ENCODE peak calls at places on chromosomes 16 and 17, in six cellular contexts. C is esophagus squamous epithelium, I is GM12891, A is thyroid gland, D is uterus, Q is tibial nerve. H is an unnamed sample.

GRCh38 chr17:81576621-81577277 is 24.6 kb upstream of the FAAP100 start:
- DNase-seq in C (no peak), I (no peak), A (peak; percentile 53), D (no peak), Q (no peak), H (no peak)

GRCh38 chr17:75518201-75518600 is 1.9 kb downstream of the TSEN54 start:
- DNase-seq in C (no peak), I (no peak), A (no peak), D (no peak), Q (no peak), H (no peak)

GRCh38 chr16:78140818-78141466 is 41.5 kb downstream of the WWOX start:
- DNase-seq in C (no peak), I (no peak), A (no peak), D (no peak), Q (no peak), H (no peak)

GRCh38 chr16:50547944-50548658 is at the start of gene NKD1:
- DNase-seq in C (no peak), I (peak; percentile 92), A (peak; percentile 59), D (peak; percentile 73), Q (peak; percentile 64), H (peak; percentile 76)

GRCh38 chr16:63813862-63814261 is 1308.0 kb downstream of the CDH11 start:
- DNase-seq in C (no peak), I (no peak), A (no peak), D (no peak), Q (no peak), H (no peak)

GRCh38 chr16:4511441-4512082 is 27.0 kb downstream of the CDIP1 start:
- DNase-seq in C (no peak), I (no peak), A (peak; percentile 43), D (no peak), Q (no peak), H (no peak)

GRCh38 chr17:74190154-74190553 is 13.3 kb upstream of the RPL38 start:
- DNase-seq in C (no peak), I (no peak), A (no peak), D (no peak), Q (no peak), H (no peak)

GRCh38 chr17:19703776-19704371 is 12.5 kb downstream of the SLC47A2 start:
- DNase-seq in C (no peak), I (no peak), A (peak; percentile 40), D (no peak), Q (no peak), H (no peak)

GRCh38 chr16:77971306-77972131 is 50.8 kb upstream of the CLEC3A start:
- DNase-seq in C (no peak), I (peak; percentile 47), A (peak; percentile 86), D (peak; percentile 66), Q (peak; percentile 77), H (peak; percentile 71)

GRCh38 chr17:60481604-60482003 is 44.4 kb downstream of the APPBP2 start:
- DNase-seq in C (no peak), I (no peak), A (no peak), D (no peak), Q (no peak), H (no peak)

GRCh38 chr17:59367657-59368045 is 36.2 kb downstream of the YPEL2 start:
- DNase-seq in C (no peak), I (no peak), A (no peak), D (no peak), Q (no peak), H (no peak)

GRCh38 chr17:10013360-10014112 is 108.5 kb upstream of the RCVRN start:
- DNase-seq in C (no peak), I (peak; percentile 31), A (no peak), D (no peak), Q (no peak), H (no peak)

GRCh38 chr17:27553019-27553511 is 77.9 kb upstream of the LGALS9 start:
- DNase-seq in C (no peak), I (no peak), A (peak; percentile 43), D (peak; percentile 52), Q (no peak), H (no peak)

GRCh38 chr16:65153365-65154105 is 31.7 kb upstream of the CDH11 start:
- DNase-seq in C (no peak), I (no peak), A (no peak), D (no peak), Q (no peak), H (no peak)

DNA sequence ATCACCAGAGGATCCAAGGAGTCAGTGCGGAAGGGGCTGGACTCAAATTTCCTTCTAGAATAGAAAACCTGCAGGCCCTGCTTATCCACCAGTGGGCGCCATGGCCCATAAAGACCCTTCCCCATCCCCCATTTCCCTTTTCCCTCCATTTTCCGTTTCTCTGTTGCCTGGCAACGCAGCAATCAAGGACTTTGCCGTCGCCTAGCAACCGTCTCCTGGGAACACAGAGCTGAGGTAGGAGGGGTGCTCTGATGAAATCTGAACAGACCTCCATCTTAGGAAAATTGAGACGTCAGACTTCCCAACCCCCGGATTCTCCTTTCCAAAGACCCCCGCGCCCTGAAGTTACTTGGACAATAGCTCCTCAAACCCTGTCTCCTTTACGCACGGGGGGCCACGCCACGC is 5.7 kb downstream of the DLG4 start:
- DNase-seq in C (no peak), I (no peak), A (peak; percentile 69), D (peak; percentile 87), Q (no peak), H (no peak)
- TF ChIP-seq POLR2A in C (no peak), I (no peak), A (no peak), D (no peak), Q (no peak), H (no peak)

GRCh38 chr17:41785876-41786226 is 660 bp downstream of the JUP start:
- DNase-seq in C (no peak), I (no peak), A (peak; percentile 78), D (peak; percentile 55), Q (no peak), H (peak; percentile 62)

GRCh38 chr17:41787021-41787418 is 509 bp upstream of the JUP start:
- DNase-seq in C (no peak), I (no peak), A (no peak), D (no peak), Q (no peak), H (no peak)

GRCh38 chr17:41784207-41784744 is 2.2 kb downstream of the JUP start:
- DNase-seq in C (no peak), I (no peak), A (peak; percentile 75), D (peak; percentile 76), Q (no peak), H (peak; percentile 72)

GRCh38 chr17:41785091-41785875 is 1.2 kb downstream of the JUP start:
- DNase-seq in C (no peak), I (no peak), A (no peak), D (no peak), Q (no peak), H (no peak)

GRCh38 chr17:41786227-41787020 is at the start of gene JUP:
- DNase-seq in C (peak; percentile 90), I (peak; percentile 98), A (peak; percentile 100), D (peak; percentile 100), Q (peak; percentile 95), H (peak; percentile 100)
- TF ChIP-seq POLR2A in C (peak; percentile 93), I (no peak), A (peak; percentile 99), D (peak; percentile 98), Q (peak; percentile 79), H (peak; percentile 100)

GRCh38 chr16:75432828-75433731 is at the start of gene CFDP1:
- DNase-seq in C (peak; percentile 77), I (peak; percentile 95), A (peak; percentile 96), D (peak; percentile 96), Q (peak; percentile 91), H (peak; percentile 97)
- TF ChIP-seq POLR2A in C (peak; percentile 2), I (no peak), A (peak; percentile 86), D (peak; percentile 72), Q (peak; percentile 79), H (peak; percentile 80)

GRCh38 chr16:85610446-85611204 is 2.5 kb upstream of the GSE1 start:
- DNase-seq in C (peak; percentile 37), I (peak; percentile 84), A (peak; percentile 89), D (peak; percentile 84), Q (peak; percentile 77), H (peak; percentile 93)
- TF ChIP-seq POLR2A in C (no peak), I (no peak), A (no peak), D (no peak), Q (no peak), H (no peak)

DNA sequence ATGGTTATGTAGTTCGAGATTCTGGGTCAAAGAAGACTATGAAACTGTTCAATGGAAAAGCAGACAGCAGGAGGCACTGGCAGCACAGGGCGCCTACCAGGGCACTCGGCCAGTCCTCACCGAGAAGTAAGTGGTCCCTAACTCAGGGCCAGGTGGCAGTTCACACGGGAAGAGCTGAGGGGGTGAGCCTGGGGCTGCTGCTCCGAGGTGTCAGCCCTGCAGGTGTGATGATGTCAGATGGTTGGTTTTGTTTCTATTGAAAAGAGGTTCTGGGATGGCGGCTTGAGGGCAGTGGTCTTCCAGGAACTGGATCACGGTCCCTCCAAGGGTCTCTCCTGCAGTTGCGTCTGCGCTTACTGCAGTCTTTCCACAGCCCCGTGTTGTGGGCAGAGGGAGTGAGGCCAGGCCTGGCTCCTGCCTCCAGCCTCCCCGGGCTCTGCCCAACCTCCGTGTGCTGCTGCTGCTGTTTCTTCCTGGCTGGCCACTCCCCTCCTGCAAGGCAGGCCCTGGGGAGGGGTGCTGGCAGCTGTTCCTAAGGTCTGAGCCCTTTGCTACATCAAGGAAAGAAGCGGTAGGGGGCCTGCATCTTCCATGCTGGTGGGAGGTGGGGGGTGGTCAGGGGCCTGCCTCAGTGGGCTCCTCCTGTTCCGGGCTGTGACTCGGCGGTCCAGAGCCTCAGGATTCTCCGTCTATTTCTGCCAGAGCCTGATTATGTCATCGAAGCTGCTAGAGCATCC is 22.6 kb downstream of the RNF213 start:
- DNase-seq in C (no peak), I (no peak), A (no peak), D (no peak), Q (no peak), H (no peak)
- TF ChIP-seq POLR2A in C (no peak), I (peak; percentile 18), A (no peak), D (no peak), Q (no peak), H (no peak)

GRCh38 chr17:1762233-1762905 is 509 bp downstream of the SERPINF1 start:
- DNase-seq in C (no peak), I (no peak), A (no peak), D (peak; percentile 54), Q (peak; percentile 41), H (peak; percentile 54)
- TF ChIP-seq POLR2A in C (no peak), I (no peak), A (no peak), D (no peak), Q (no peak), H (no peak)

H was measured in heart left ventricle.